ENCODE peak calls at places on chromosome 7, in seven cellular contexts. Z, S, J, C, V, T and N are unnamed samples.

GRCh38 chr7:143519411-143520131 is 41.9 kb downstream of the TAS2R41 start:
- DNase-seq in Z (peak), S (no peak), J (no peak), C (no peak), V (no peak), T (peak), N (no peak)

GRCh38 chr7:73901823-73902597 is 41.1 kb downstream of the TMEM270 start:
- DNase-seq in Z (no peak), S (no peak), J (peak), C (no peak), V (peak), T (no peak), N (no peak)

GRCh38 chr7:47513741-47514241 is 68.1 kb downstream of the TNS3 start:
- DNase-seq in Z (no peak), S (peak), J (peak), C (no peak), V (peak), T (no peak), N (no peak)

GRCh38 chr7:81333004-81333403 is 414.2 kb upstream of the SEMA3C start:
- DNase-seq in Z (no peak), S (no peak), J (no peak), C (no peak), V (no peak), T (no peak), N (no peak)

GRCh38 chr7:41114691-41115090 is 588.2 kb downstream of the INHBA start:
- DNase-seq in Z (no peak), S (no peak), J (no peak), C (no peak), V (no peak), T (no peak), N (no peak)

GRCh38 chr7:28853834-28854749 is 104.0 kb downstream of the TRIL start:
- DNase-seq in Z (peak), S (peak), J (peak), C (peak), V (peak), T (peak), N (peak)

GRCh38 chr7:93717217-93717900 is 142.8 kb upstream of the CALCR start:
- DNase-seq in Z (no peak), S (no peak), J (no peak), C (no peak), V (no peak), T (no peak), N (no peak)

GRCh38 chr7:27194641-27195379 is 5.1 kb downstream of the HOXA13 start:
- DNase-seq in Z (no peak), S (peak), J (no peak), C (no peak), V (no peak), T (no peak), N (no peak)

GRCh38 chr7:123569352-123569999 is 11.9 kb upstream of the NDUFA5 start:
- DNase-seq in Z (no peak), S (no peak), J (no peak), C (no peak), V (no peak), T (no peak), N (no peak)

GRCh38 chr7:32914186-32914585 is 22.6 kb upstream of the KBTBD2 start:
- DNase-seq in Z (no peak), S (no peak), J (no peak), C (no peak), V (no peak), T (peak), N (no peak)

GRCh38 chr7:17434841-17435692 is 136.6 kb downstream of the AHR start:
- DNase-seq in Z (no peak), S (no peak), J (no peak), C (no peak), V (no peak), T (no peak), N (no peak)

GRCh38 chr7:46616636-46617035 is 695.6 kb upstream of the IGFBP3 start:
- DNase-seq in Z (no peak), S (no peak), J (no peak), C (no peak), V (no peak), T (no peak), N (no peak)

GRCh38 chr7:22194633-22195273 is 162.2 kb downstream of the RAPGEF5 start:
- DNase-seq in Z (no peak), S (peak), J (no peak), C (no peak), V (no peak), T (no peak), N (no peak)

GRCh38 chr7:4132221-4132620 is 549.9 kb upstream of the FOXK1 start:
- DNase-seq in Z (no peak), S (no peak), J (peak), C (no peak), V (no peak), T (no peak), N (no peak)

GRCh38 chr7:120920034-120920433 is 30.5 kb upstream of the ING3 start:
- DNase-seq in Z (no peak), S (no peak), J (no peak), C (no peak), V (no peak), T (no peak), N (no peak)

GRCh38 chr7:20474244-20474643 is 141.2 kb upstream of the ABCB5 start:
- DNase-seq in Z (no peak), S (no peak), J (no peak), C (no peak), V (no peak), T (no peak), N (no peak)

GRCh38 chr7:55048221-55048859 is 29.5 kb downstream of the EGFR start:
- DNase-seq in Z (no peak), S (peak), J (no peak), C (peak), V (no peak), T (peak), N (peak)

GRCh38 chr7:112399501-112399900 is 50.8 kb upstream of the IFRD1 start:
- DNase-seq in Z (no peak), S (no peak), J (no peak), C (no peak), V (no peak), T (no peak), N (no peak)

GRCh38 chr7:148084138-148084537 is 506.4 kb upstream of the C7orf33 start:
- DNase-seq in Z (no peak), S (peak), J (no peak), C (peak), V (no peak), T (peak), N (no peak)

GRCh38 chr7:56686276-56686859 is 445.9 kb downstream of the ZNF479 start:
- DNase-seq in Z (no peak), S (no peak), J (no peak), C (no peak), V (no peak), T (no peak), N (no peak)

GRCh38 chr7:18126274-18126673 is 98.6 kb upstream of the PRPS1L1 start:
- DNase-seq in Z (no peak), S (no peak), J (no peak), C (no peak), V (no peak), T (no peak), N (no peak)

GRCh38 chr7:141133646-141134045 is 59.8 kb downstream of the TMEM178B start:
- DNase-seq in Z (no peak), S (no peak), J (no peak), C (no peak), V (no peak), T (no peak), N (no peak)

GRCh38 chr7:77331938-77332695 is 84.0 kb downstream of the GSAP start:
- DNase-seq in Z (peak), S (peak), J (peak), C (peak), V (peak), T (peak), N (peak)

GRCh38 chr7:77536413-77537135 is 521 bp upstream of the PTPN12 start:
- DNase-seq in Z (peak), S (peak), J (peak), C (peak), V (peak), T (peak), N (peak)

GRCh38 chr7:149027055-149027454 is 1.2 kb downstream of the PDIA4 start:
- DNase-seq in Z (no peak), S (no peak), J (no peak), C (no peak), V (no peak), T (no peak), N (no peak)

GRCh38 chr7:16089801-16090200 is 331.5 kb downstream of the CRPPA start:
- DNase-seq in Z (no peak), S (no peak), J (no peak), C (no peak), V (no peak), T (no peak), N (no peak)

GRCh38 chr7:69598487-69599148 is 343 bp downstream of the AUTS2 start:
- DNase-seq in Z (peak), S (peak), J (peak), C (no peak), V (peak), T (no peak), N (peak)

GRCh38 chr7:12683678-12684077 is 3.8 kb upstream of the ARL4A start:
- DNase-seq in Z (no peak), S (no peak), J (no peak), C (no peak), V (no peak), T (peak), N (no peak)

GRCh38 chr7:91372323-91372722 is 108.1 kb downstream of the FZD1 start:
- DNase-seq in Z (no peak), S (no peak), J (no peak), C (no peak), V (no peak), T (no peak), N (no peak)

GRCh38 chr7:13476881-13477444 is 512.5 kb downstream of the ETV1 start:
- DNase-seq in Z (no peak), S (no peak), J (no peak), C (no peak), V (no peak), T (no peak), N (no peak)

GRCh38 chr7:77439572-77439971 is 23.4 kb upstream of the GSAP start:
- DNase-seq in Z (peak), S (peak), J (no peak), C (peak), V (no peak), T (peak), N (no peak)

GRCh38 chr7:2863461-2864066 is 19.5 kb upstream of the GNA12 start:
- DNase-seq in Z (peak), S (peak), J (peak), C (peak), V (peak), T (peak), N (peak)
- TF ChIP-seq POLR2A in Z (peak), S (peak), J (peak), C (no peak), V (peak), T (no peak), N (no peak)

DNA sequence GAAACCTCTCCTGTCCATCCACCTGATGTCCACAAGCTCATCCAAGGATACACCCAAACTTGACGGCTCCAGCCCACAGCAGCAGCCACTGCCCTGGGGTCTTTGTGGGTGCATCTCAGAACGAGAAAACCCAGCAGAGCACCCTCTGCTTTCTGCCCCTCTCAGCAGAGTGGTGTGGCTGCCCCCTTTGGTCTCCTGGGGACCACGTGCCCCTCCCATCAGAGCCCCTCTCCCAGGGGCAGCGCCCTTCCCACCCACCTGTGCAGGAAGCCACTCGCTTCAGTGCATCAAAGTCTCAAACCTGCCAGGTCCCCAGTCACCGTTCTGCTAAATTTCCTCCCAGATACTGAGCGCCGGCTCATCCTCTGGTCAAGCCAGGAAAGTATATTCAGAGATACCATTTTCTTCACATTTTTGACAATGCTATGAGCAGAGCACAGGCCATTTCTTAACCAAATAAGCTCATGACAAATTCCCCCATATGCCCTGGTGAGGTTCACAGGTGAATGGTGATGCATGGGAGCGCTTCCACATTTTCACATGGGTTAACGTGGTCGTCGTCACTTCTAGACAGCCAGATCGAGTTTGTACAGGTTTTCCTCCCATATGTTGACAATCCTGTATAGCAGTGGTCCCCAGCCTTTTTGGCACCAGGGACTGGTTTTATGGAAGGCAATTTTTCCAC is 32.4 kb downstream of the CAMK2B start:
- DNase-seq in Z (no peak), S (peak), J (peak), C (peak), V (no peak), T (no peak), N (no peak)
- TF ChIP-seq CTCF in Z (no peak), S (no peak), J (no peak), C (no peak), V (no peak), T (no peak), N (no peak)

DNA sequence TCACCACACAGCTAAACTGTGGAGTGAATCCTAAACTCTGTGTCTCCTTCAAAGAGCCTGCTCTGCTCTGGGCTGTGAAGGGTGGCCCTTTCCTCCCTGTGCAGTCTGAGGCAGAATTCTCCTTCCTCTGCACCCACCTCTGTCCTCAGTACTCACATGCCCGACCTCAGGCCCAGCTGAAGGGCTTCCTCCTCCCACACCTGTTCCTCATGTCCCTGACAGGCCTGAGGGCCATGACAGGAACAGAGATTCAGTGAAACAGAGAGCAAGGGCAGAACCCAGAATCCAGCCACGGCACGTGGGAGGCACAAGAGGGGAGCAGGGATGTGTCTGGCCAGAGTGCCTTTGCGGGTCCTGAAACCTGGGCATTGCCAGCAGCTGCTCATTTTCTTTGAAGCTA is 13.9 kb downstream of the CREB3L2 start:
- DNase-seq in Z (no peak), S (no peak), J (no peak), C (no peak), V (no peak), T (no peak), N (no peak)
- TF ChIP-seq POLR2A in Z (no peak), S (no peak), J (no peak), C (no peak), V (no peak), T (no peak), N (no peak)

GRCh38 chr7:79060498-79060897 is 393.0 kb downstream of the MAGI2 start:
- DNase-seq in Z (no peak), S (no peak), J (no peak), C (no peak), V (no peak), T (no peak), N (no peak)

GRCh38 chr7:79064187-79064823 is 389.2 kb downstream of the MAGI2 start:
- DNase-seq in Z (no peak), S (no peak), J (no peak), C (no peak), V (no peak), T (no peak), N (no peak)

GRCh38 chr7:79063019-79063698 is 390.3 kb downstream of the MAGI2 start:
- DNase-seq in Z (no peak), S (no peak), J (no peak), C (no peak), V (no peak), T (no peak), N (no peak)
- TF ChIP-seq CTCF in Z (no peak), S (no peak), J (no peak), C (no peak), V (no peak), T (no peak), N (no peak)

DNA sequence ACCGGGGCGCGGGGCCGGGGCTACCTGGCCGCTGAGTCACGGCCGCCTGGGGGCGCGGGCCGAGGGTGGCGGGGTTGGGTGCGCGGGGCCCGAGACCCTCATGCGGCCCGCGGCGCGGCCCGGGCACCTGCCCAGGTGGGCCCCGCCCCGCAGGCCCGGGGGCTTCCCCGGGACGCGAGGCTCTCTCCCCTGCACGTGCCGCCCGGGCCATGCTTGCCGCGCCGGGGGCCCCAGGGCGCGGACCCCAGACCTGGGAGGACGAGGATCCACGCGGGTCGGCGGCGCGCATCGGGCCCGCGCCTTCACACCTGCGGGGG is 402 bp downstream of the MAFK start:
- DNase-seq in Z (no peak), S (peak), J (no peak), C (no peak), V (peak), T (no peak), N (no peak)
- TF ChIP-seq POLR2A in Z (no peak), S (no peak), J (no peak), C (no peak), V (no peak), T (no peak), N (no peak)

GRCh38 chr7:2804227-2804763 is 39.8 kb downstream of the GNA12 start:
- DNase-seq in Z (no peak), S (no peak), J (no peak), C (no peak), V (no peak), T (no peak), N (peak)
- TF ChIP-seq CTCF in Z (no peak), S (no peak), J (no peak), C (no peak), V (no peak), T (no peak), N (no peak)